ENCODE peak calls at places on chromosome 20, in nine cellular contexts. S is heart left ventricle; W is islet precursor cell; Q is caudate nucleus; Y is effector CD8-positive, alpha-beta T cell; L is midbrain; Z is CD8-positive, alpha-beta memory T cell; T is astrocyte of the spinal cord; R is NCI-H1417. B is an unnamed sample.
A peak's percentile ranks its signal among the peaks of the same experiment; 100 is the strongest.

GRCh38 chr20:62174021-62174804 is 8.6 kb upstream of the MTG2 start:
- DNase-seq in Z (no peak), L (no peak), R (no peak), Y (no peak), S (no peak), W (no peak), T (no peak), Q (no peak), B (no peak)

GRCh38 chr20:34250005-34250404 is 8.8 kb downstream of the ASIP start:
- DNase-seq in Y (no peak), L (no peak), S (no peak), T (no peak), Z (no peak), R (no peak), Q (no peak), W (no peak), B (no peak)

GRCh38 chr20:63545814-63546213 is 1.7 kb downstream of the SRMS start:
- DNase-seq in R (no peak), T (no peak), L (no peak), Q (no peak), Z (no peak), S (no peak), W (no peak), Y (no peak), B (no peak)

GRCh38 chr20:4068708-4069107 is 53.4 kb upstream of the RNF24 start:
- DNase-seq in Z (no peak), S (no peak), L (no peak), W (peak; percentile 28), R (no peak), Q (no peak), T (no peak), Y (no peak), B (no peak)

GRCh38 chr20:44714701-44715494 is at the start of gene CCN5:
- DNase-seq in Z (no peak), S (peak; percentile 95), L (peak; percentile 65), R (no peak), Y (no peak), Q (peak; percentile 49), T (peak; percentile 84), W (no peak), B (no peak)

GRCh38 chr20:57544838-57545564 is 15.9 kb upstream of the PCK1 start:
- DNase-seq in R (no peak), L (no peak), Q (no peak), S (no peak), W (no peak), T (no peak), Y (no peak), Z (no peak), B (no peak)

GRCh38 chr20:13396036-13396435 is 175.0 kb downstream of the ISM1 start:
- DNase-seq in Y (no peak), W (no peak), T (peak; percentile 46), L (no peak), S (no peak), Z (no peak), Q (no peak), R (no peak), B (no peak)

GRCh38 chr20:45087115-45087785 is 13.7 kb downstream of the KCNS1 start:
- DNase-seq in Y (no peak), T (no peak), R (no peak), L (no peak), W (no peak), S (no peak), Q (no peak), Z (no peak), B (no peak)

GRCh38 chr20:56628873-56629463 is at the start of gene TFAP2C:
- DNase-seq in Y (no peak), S (peak; percentile 68), Z (no peak), R (peak; percentile 84), W (peak; percentile 91), Q (no peak), L (no peak), T (peak; percentile 64), B (no peak)

GRCh38 chr20:4717816-4718215 is 3.9 kb upstream of the PRND start:
- DNase-seq in R (no peak), Q (no peak), L (no peak), S (no peak), W (no peak), Z (no peak), T (peak; percentile 12), Y (no peak), B (no peak)

GRCh38 chr20:9035129-9035528 is 33.8 kb upstream of the PLCB4 start:
- DNase-seq in R (no peak), Q (no peak), Z (no peak), W (peak; percentile 79), L (no peak), S (no peak), Y (no peak), T (peak; percentile 92), B (no peak)

GRCh38 chr20:51654495-51654894 is 112.0 kb upstream of the NFATC2 start:
- DNase-seq in Z (no peak), S (no peak), L (no peak), R (no peak), T (no peak), W (no peak), Y (no peak), Q (no peak), B (no peak)

GRCh38 chr20:52446421-52447231 is 255.0 kb upstream of the ZFP64 start:
- DNase-seq in W (no peak), Y (no peak), T (peak; percentile 18), Z (no peak), R (no peak), Q (no peak), L (no peak), S (no peak), B (no peak)

GRCh38 chr20:58086763-58087566 is 141.5 kb downstream of the ANKRD60 start:
- DNase-seq in L (peak; percentile 25), T (peak; percentile 55), R (peak; percentile 9), Q (no peak), Y (no peak), Z (no peak), W (peak; percentile 71), S (no peak), B (peak; percentile 9)

GRCh38 chr20:34849778-34850177 is 22.9 kb downstream of the GGT7 start:
- DNase-seq in S (no peak), L (no peak), Z (no peak), W (no peak), T (no peak), Q (no peak), R (no peak), Y (no peak), B (no peak)

GRCh38 chr20:50673831-50674825 is 17.2 kb downstream of the RIPOR3 start:
- DNase-seq in S (no peak), Y (no peak), Q (no peak), W (no peak), T (no peak), R (no peak), L (no peak), Z (no peak), B (no peak)

GRCh38 chr20:58651548-58651822 is 402 bp downstream of the STX16 start:
- DNase-seq in S (no peak), T (no peak), Y (no peak), Q (no peak), L (peak; percentile 69), Z (no peak), W (no peak), R (no peak), B (peak; percentile 74)

B was measured in NCI-H1930.